ENCODE peak calls at places on chromosomes 1 and 21, in five cellular contexts. One of them, this sample, is unnamed.

GRCh38 chr1:172287207-172287606 is 133.3 kb upstream of the C1orf105 start:
- DNase-seq in Caco-2: no peak
- DNase-seq in astrocyte of the cerebellum: peak; percentile 26
- DNase-seq in Peyer's patch: no peak
- DNase-seq in heart right ventricle: peak; percentile 39
- DNase-seq in this sample: peak; percentile 69

GRCh38 chr1:96863449-96863848 is 141.9 kb downstream of the PTBP2 start:
- DNase-seq in Caco-2: no peak
- DNase-seq in astrocyte of the cerebellum: no peak
- DNase-seq in Peyer's patch: no peak
- DNase-seq in heart right ventricle: no peak
- DNase-seq in this sample: no peak

GRCh38 chr21:31781737-31782136 is 49.8 kb upstream of the SCAF4 start:
- DNase-seq in Caco-2: no peak
- DNase-seq in astrocyte of the cerebellum: peak; percentile 13
- DNase-seq in Peyer's patch: no peak
- DNase-seq in heart right ventricle: no peak
- DNase-seq in this sample: peak; percentile 2

GRCh38 chr1:223771814-223772770 is 59.8 kb downstream of the CAPN2 start:
- DNase-seq in Caco-2: peak; percentile 83
- DNase-seq in astrocyte of the cerebellum: peak; percentile 70
- DNase-seq in Peyer's patch: no peak
- DNase-seq in heart right ventricle: peak; percentile 38
- DNase-seq in this sample: no peak

GRCh38 chr1:175976865-175977642 is 230.0 kb downstream of the COP1 start:
- DNase-seq in Caco-2: no peak
- DNase-seq in astrocyte of the cerebellum: no peak
- DNase-seq in Peyer's patch: no peak
- DNase-seq in heart right ventricle: no peak
- DNase-seq in this sample: no peak

GRCh38 chr1:36583980-36584805 is 101.5 kb upstream of the CSF3R start:
- DNase-seq in Caco-2: no peak
- DNase-seq in astrocyte of the cerebellum: no peak
- DNase-seq in Peyer's patch: no peak
- DNase-seq in heart right ventricle: no peak
- DNase-seq in this sample: no peak

GRCh38 chr1:16017076-16017460 is 775 bp downstream of the HSPB7 start:
- DNase-seq in Caco-2: no peak
- DNase-seq in astrocyte of the cerebellum: no peak
- DNase-seq in Peyer's patch: no peak
- DNase-seq in heart right ventricle: no peak
- DNase-seq in this sample: no peak

GRCh38 chr1:100364731-100365130 is 12.4 kb downstream of the CDC14A start:
- DNase-seq in Caco-2: no peak
- DNase-seq in astrocyte of the cerebellum: no peak
- DNase-seq in Peyer's patch: no peak
- DNase-seq in heart right ventricle: no peak
- DNase-seq in this sample: no peak

GRCh38 chr1:70465911-70466310 is 54.8 kb downstream of the CTH start:
- DNase-seq in Caco-2: no peak
- DNase-seq in astrocyte of the cerebellum: no peak
- DNase-seq in Peyer's patch: no peak
- DNase-seq in heart right ventricle: no peak
- DNase-seq in this sample: no peak

GRCh38 chr1:101846820-101847219 is 149.9 kb downstream of the OLFM3 start:
- DNase-seq in Caco-2: no peak
- DNase-seq in astrocyte of the cerebellum: no peak
- DNase-seq in Peyer's patch: no peak
- DNase-seq in heart right ventricle: no peak
- DNase-seq in this sample: no peak
- TF ChIP-seq CTCF in Caco-2: no peak
- TF ChIP-seq CTCF in astrocyte of the cerebellum: no peak
- TF ChIP-seq CTCF in Peyer's patch: no peak
- TF ChIP-seq CTCF in heart right ventricle: no peak
- TF ChIP-seq CTCF in this sample: no peak

DNA sequence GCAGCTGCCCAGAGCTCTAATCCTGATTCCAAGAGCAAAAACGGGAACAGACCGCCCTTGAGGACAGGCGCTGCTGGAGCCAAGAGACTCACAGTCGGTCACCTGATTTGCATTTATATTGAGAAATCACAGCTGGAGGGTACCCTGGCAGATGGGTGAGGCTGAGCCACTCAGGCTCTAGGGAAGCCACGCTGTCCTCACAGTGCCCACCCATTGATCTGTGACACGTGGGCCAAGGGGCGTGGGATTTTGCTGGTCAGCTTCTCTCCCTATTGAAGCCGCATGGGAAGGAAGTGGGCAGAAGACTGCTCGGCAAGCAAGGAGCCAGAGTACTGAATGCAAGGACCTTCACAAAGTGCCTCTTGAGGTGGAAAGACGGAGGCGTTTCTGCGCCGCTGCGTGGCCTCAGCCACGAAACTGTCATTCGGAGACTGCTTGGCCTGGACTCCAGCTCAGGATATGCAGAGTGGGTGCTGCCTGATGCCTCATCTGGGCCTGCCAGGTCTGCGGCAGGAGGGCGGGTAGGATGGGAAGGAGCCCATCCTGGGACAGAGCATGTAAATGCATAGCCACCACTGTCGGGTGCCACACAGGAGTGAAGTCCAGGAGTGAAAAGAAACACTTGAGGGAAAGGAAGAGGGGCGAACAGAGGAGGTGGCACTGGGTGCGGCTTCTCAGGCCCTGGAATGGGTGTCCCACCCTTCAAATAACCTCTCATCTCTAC is 139.8 kb downstream of the PGBD5 start:
- DNase-seq in Caco-2: no peak
- DNase-seq in astrocyte of the cerebellum: no peak
- DNase-seq in Peyer's patch: no peak
- DNase-seq in heart right ventricle: no peak
- DNase-seq in this sample: no peak
- TF ChIP-seq CTCF in Caco-2: no peak
- TF ChIP-seq CTCF in astrocyte of the cerebellum: no peak
- TF ChIP-seq CTCF in Peyer's patch: no peak
- TF ChIP-seq CTCF in heart right ventricle: no peak
- TF ChIP-seq CTCF in this sample: no peak

GRCh38 chr1:6599141-6599975 is 3.3 kb downstream of the KLHL21 start:
- DNase-seq in Caco-2: no peak
- DNase-seq in astrocyte of the cerebellum: no peak
- DNase-seq in Peyer's patch: peak; percentile 49
- DNase-seq in heart right ventricle: no peak
- DNase-seq in this sample: no peak
- TF ChIP-seq CTCF in Caco-2: no peak
- TF ChIP-seq CTCF in astrocyte of the cerebellum: no peak
- TF ChIP-seq CTCF in Peyer's patch: no peak
- TF ChIP-seq CTCF in heart right ventricle: no peak
- TF ChIP-seq CTCF in this sample: no peak

GRCh38 chr1:113388621-113389355 is 1.5 kb upstream of the MAGI3 start:
- DNase-seq in Caco-2: peak; percentile 61
- DNase-seq in astrocyte of the cerebellum: no peak
- DNase-seq in Peyer's patch: peak; percentile 52
- DNase-seq in heart right ventricle: peak; percentile 9
- DNase-seq in this sample: no peak
- TF ChIP-seq CTCF in Caco-2: no peak
- TF ChIP-seq CTCF in astrocyte of the cerebellum: no peak
- TF ChIP-seq CTCF in Peyer's patch: no peak
- TF ChIP-seq CTCF in heart right ventricle: no peak
- TF ChIP-seq CTCF in this sample: peak; percentile 0